ENCODE peak calls at places on chromosomes 3 and 15, in four cellular contexts. O, R, N and Y are unnamed samples.

GRCh38 chr3:4986611-4987373 is 7.6 kb downstream of the BHLHE40 start:
- DNase-seq in R (peak), N (peak), O (peak), Y (peak)

GRCh38 chr15:51499379-51499976 is 123.1 kb downstream of the DMXL2 start:
- DNase-seq in O (peak), N (peak), R (peak), Y (peak)

GRCh38 chr3:191499307-191500125 is 38.6 kb downstream of the PYDC2 start:
- DNase-seq in O (no peak), N (no peak), R (peak), Y (peak)

GRCh38 chr15:63601026-63601726 is 4.0 kb downstream of the FBXL22 start:
- DNase-seq in N (peak), R (no peak), O (peak), Y (peak)

GRCh38 chr15:29698030-29698701 is 124.1 kb downstream of the TJP1 start:
- DNase-seq in O (no peak), N (peak), R (peak), Y (peak)

GRCh38 chr15:36361351-36361870 is 218.0 kb upstream of the CDIN1 start:
- DNase-seq in O (no peak), R (no peak), N (peak), Y (peak)

GRCh38 chr3:56884387-56884786 is 82.6 kb upstream of the ARHGEF3 start:
- DNase-seq in N (no peak), R (no peak), O (no peak), Y (no peak)

GRCh38 chr3:13041113-13041776 is 32.0 kb downstream of the IQSEC1 start:
- DNase-seq in O (no peak), R (no peak), N (no peak), Y (no peak)

GRCh38 chr3:131388400-131388799 is 6.8 kb downstream of the NUDT16 start:
- DNase-seq in O (no peak), N (peak), R (peak), Y (no peak)

GRCh38 chr3:13688824-13689223 is 139.9 kb downstream of the FBLN2 start:
- DNase-seq in N (no peak), R (no peak), O (peak), Y (no peak)

GRCh38 chr3:172201136-172201989 is 162.0 kb downstream of the FNDC3B start:
- DNase-seq in R (peak), O (no peak), N (peak), Y (peak)

GRCh38 chr3:24344784-24345439 is 149.7 kb downstream of the THRB start:
- DNase-seq in O (no peak), N (no peak), R (no peak), Y (no peak)

GRCh38 chr3:129881261-129881660 is 12.2 kb downstream of the TMCC1 start:
- DNase-seq in N (no peak), R (no peak), O (no peak), Y (no peak)

DNA sequence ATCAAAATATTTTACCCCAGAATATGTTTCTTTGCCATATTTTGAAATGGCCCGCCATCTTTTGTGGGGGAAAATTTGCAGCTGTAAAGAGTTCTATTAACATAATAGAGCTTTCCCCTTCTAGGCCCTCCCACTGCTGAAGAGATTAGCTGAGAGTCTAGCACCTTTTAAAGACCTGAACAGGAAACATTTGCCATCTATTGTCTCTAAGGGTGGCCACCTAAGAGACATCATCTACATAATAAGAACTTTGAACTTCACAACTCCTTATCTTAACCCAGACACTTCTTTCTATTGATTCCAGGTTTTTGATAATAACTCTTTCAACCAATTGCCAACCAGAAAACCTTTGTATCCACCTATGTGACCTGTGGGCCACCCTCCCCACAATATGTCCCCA is 54.7 kb upstream of the TRPM1 start:
- DNase-seq in O (no peak), N (no peak), R (no peak), Y (no peak)
- TF ChIP-seq CTCF in O (no peak), N (no peak), R (no peak), Y (no peak)

GRCh38 chr3:147471741-147472140 is 62.6 kb downstream of the ZIC1 start:
- DNase-seq in O (no peak), N (no peak), R (no peak), Y (no peak)

GRCh38 chr3:147472846-147473245 is 63.7 kb downstream of the ZIC1 start:
- DNase-seq in N (no peak), O (no peak), R (no peak), Y (no peak)
- TF ChIP-seq CTCF in N (no peak), O (no peak), R (no peak), Y (no peak)

GRCh38 chr3:196712514-196713413 is 587 bp downstream of the PIGX start:
- DNase-seq in N (peak), R (no peak), O (peak), Y (peak)

GRCh38 chr3:196708467-196708866 is 3.6 kb downstream of the CEP19 start:
- DNase-seq in O (no peak), N (no peak), R (no peak), Y (no peak)

GRCh38 chr3:196707566-196707965 is 4.5 kb downstream of the CEP19 start:
- DNase-seq in R (no peak), O (no peak), N (no peak), Y (no peak)

GRCh38 chr3:196706313-196706712 is 5.7 kb downstream of the CEP19 start:
- DNase-seq in O (no peak), R (no peak), N (no peak), Y (no peak)

GRCh38 chr3:196711838-196712513 is at the start of the genes CEP19 and PIGX:
- DNase-seq in R (peak), N (peak), O (peak), Y (peak)
- TF ChIP-seq CTCF in R (no peak), N (no peak), O (no peak), Y (no peak)

DNA sequence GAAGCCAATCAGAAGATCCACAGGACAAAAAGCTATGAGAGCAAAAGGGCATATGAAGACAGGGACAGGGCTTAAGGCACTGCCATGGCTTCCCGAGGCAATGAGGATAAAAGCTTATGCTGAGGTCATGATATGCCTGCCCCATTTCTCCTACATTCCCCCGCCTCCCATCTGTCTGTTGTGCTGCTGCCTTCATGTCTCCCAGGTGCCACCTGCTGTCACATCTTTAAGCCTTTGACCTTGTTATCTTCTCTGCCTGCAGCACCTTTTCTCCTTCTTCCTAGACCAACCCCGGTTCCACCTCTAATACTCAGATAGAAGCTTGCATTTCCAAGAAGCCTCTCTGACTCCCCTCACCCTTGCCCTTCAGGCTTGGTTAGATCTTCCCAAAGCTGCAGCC is 213.8 kb downstream of the ARRDC4 start:
- DNase-seq in O (no peak), N (no peak), R (no peak), Y (no peak)
- TF ChIP-seq CTCF in O (no peak), N (peak), R (no peak), Y (no peak)

DNA sequence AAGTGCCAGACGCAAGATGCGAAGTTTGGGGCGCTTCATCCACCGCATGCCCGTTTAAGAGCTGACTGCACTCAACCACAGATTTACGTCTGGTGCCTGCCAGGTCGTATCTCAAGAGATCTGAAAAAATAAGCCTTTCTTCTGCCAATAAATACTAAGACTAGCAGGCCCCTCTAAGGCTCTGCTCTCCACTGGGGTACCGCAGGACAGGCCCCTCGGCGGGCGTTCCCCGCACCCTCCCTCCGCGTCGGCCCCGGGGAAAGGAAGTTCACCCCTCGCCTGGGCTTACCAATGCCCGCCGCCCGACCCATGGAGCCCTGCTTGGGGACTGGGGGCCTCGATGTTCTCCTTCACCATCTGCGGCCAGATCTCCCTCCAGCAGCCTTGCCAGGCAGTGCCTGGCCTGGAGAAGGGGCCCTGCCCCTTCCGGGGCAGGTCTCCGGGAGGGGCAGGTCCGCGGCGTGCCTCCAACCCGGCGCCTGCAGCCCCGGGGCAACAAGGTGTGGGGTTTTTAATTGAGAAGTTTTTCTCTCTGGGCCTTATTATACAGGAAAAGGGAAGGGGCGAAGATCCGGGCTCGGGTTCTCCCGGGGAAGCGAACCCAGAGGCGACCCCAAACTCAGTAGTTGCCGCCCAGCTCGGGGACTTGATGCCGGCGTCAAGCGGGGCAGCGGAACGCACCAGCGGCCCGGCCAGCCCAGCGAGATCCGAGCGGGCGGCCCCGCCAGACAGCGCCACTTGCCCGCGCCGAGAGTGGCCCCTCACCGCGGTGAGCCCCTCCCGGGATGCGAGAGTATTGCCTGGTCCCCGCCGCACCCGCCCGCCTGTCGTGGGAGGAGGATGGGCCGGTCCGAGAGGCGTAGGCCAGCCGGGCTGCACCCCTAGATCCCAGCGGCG is 742 bp downstream of the GOLGA8B start:
- DNase-seq in O (peak), N (peak), R (no peak), Y (no peak)
- TF ChIP-seq CTCF in O (no peak), N (no peak), R (no peak), Y (no peak)

GRCh38 chr15:57743424-57743823 is 36.9 kb downstream of the POLR2M start:
- DNase-seq in O (peak), N (no peak), R (no peak), Y (no peak)

GRCh38 chr15:57751177-57751800 is 44.8 kb downstream of the POLR2M start:
- DNase-seq in R (no peak), N (peak), O (peak), Y (peak)

GRCh38 chr15:57746752-57747151 is 40.2 kb downstream of the POLR2M start:
- DNase-seq in R (no peak), N (no peak), O (no peak), Y (no peak)

GRCh38 chr15:57752426-57752825 is 45.9 kb downstream of the POLR2M start:
- DNase-seq in R (no peak), O (no peak), N (no peak), Y (peak)

GRCh38 chr15:57747206-57747605 is 40.7 kb downstream of the POLR2M start:
- DNase-seq in O (peak), R (no peak), N (no peak), Y (no peak)
- TF ChIP-seq CTCF in O (no peak), R (no peak), N (no peak), Y (no peak)

DNA sequence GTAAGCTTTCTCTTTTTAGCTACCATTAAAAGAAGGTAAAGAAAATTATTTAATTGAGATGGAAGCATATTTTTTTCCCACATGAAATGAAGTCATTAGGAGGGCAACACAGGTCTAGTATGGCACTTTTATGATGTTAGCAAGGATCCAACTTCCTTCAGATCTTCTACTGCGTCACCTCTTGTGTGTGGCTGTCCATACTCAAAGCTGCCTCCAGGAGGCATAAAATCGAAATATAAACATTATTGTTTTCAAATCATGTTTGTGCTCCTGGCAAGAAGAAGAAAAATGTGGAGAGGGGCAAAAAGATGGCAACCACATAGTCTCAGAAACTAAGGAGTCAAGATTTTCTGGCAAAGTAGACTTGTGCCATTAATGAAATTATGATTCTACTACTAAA is 791.7 kb upstream of the EPHA6 start:
- DNase-seq in O (no peak), R (no peak), N (no peak), Y (no peak)
- TF ChIP-seq CTCF in O (no peak), R (no peak), N (no peak), Y (peak)

GRCh38 chr15:43509002-43509922 is 8.1 kb upstream of the MAP1A start:
- DNase-seq in N (peak), R (no peak), O (no peak), Y (no peak)

GRCh38 chr15:43509923-43510229 is 7.5 kb upstream of the MAP1A start:
- DNase-seq in N (no peak), O (no peak), R (no peak), Y (no peak)

GRCh38 chr15:43511012-43511885 is 6.2 kb upstream of the MAP1A start:
- DNase-seq in R (no peak), N (no peak), O (no peak), Y (no peak)

GRCh38 chr15:43508421-43508820 is 9.0 kb upstream of the MAP1A start:
- DNase-seq in R (no peak), O (no peak), N (no peak), Y (no peak)

GRCh38 chr15:43510230-43511011 is 7.0 kb upstream of the MAP1A start:
- DNase-seq in N (peak), O (peak), R (peak), Y (peak)
- TF ChIP-seq CTCF in N (peak), O (peak), R (peak), Y (peak)

DNA sequence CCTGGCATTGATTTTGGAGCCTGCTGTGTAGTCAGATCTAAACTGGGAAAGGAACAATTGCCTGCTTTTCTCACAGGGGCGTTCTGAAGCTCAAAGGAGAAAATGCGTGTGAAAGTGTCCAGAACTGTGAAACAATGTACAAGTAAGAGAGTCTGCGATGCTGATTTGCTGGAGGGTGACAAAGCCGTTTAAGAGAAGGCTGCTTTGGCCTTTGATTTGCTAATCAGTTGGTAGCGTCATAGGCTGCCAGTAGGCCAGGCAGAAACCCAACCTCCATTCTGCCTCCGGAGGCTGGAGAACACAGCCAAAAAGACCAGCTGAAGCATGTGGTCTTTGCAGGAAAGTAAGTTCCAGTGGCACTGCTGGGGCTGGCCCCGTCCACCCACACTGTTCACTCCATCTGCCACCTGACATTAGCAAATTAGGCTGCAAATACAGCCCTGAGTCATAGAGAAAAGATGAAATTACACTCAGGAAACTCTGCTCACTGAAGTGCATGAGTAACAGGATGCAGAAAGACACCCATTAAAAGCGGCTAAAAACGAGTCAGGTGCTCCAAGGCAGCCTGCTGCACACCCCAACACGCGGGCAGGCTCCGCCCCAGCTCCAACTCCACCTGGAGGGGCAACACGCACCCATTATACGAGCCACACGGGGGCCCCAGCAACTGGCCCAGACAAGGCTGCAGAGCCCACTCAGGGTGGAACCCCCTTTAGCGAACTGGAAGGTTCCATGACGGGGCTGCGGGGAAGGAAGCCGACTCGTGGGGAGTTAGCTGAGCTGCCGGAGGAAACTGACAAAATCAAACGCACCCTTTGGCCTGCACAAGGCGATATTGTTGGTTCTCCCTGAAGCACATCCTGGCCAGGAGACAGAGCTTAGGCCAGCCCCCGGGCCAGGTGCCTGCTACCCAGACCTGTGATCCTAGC is 31.6 kb downstream of the ZDHHC19 start:
- DNase-seq in O (peak), R (peak), N (peak), Y (no peak)
- TF ChIP-seq CTCF in O (peak), R (no peak), N (no peak), Y (peak)

GRCh38 chr15:73239564-73240208 is 129.1 kb downstream of the HCN4 start:
- DNase-seq in R (no peak), O (no peak), N (no peak), Y (peak)

GRCh38 chr15:73246411-73246810 is 122.3 kb downstream of the HCN4 start:
- DNase-seq in R (no peak), O (no peak), N (no peak), Y (no peak)

GRCh38 chr15:73246898-73247297 is 121.9 kb downstream of the HCN4 start:
- DNase-seq in O (no peak), N (no peak), R (no peak), Y (no peak)

GRCh38 chr15:73240864-73241499 is 127.8 kb downstream of the HCN4 start:
- DNase-seq in O (peak), N (peak), R (no peak), Y (peak)

GRCh38 chr15:73244333-73244732 is 124.4 kb downstream of the HCN4 start:
- DNase-seq in R (no peak), N (no peak), O (peak), Y (no peak)
- TF ChIP-seq CTCF in R (peak), N (no peak), O (peak), Y (peak)